ENCODE peak calls at places on chromosomes 4 and X, in four cellular contexts. One of them, this sample, is unnamed.

GRCh38 chr4:138910914-138911336 is 104.7 kb upstream of the NOCT start:
- DNase-seq in prostate gland: peak
- DNase-seq in fibroblast of lung: peak
- DNase-seq in upper lobe of right lung: peak
- DNase-seq in this sample: peak

GRCh38 chr4:74439952-74440351 is 5.0 kb upstream of the AREG start:
- DNase-seq in prostate gland: no peak
- DNase-seq in fibroblast of lung: no peak
- DNase-seq in upper lobe of right lung: no peak
- DNase-seq in this sample: no peak

GRCh38 chrX:69073721-69074120 is 91.5 kb downstream of the PJA1 start:
- DNase-seq in prostate gland: no peak
- DNase-seq in fibroblast of lung: no peak
- DNase-seq in upper lobe of right lung: no peak
- DNase-seq in this sample: no peak

GRCh38 chrX:318739-319578 is at the start of gene GTPBP6:
- DNase-seq in prostate gland: peak
- DNase-seq in fibroblast of lung: peak
- DNase-seq in upper lobe of right lung: peak
- DNase-seq in this sample: peak

GRCh38 chrX:2627272-2627867 is 63.7 kb upstream of the CD99 start:
- DNase-seq in prostate gland: peak
- DNase-seq in fibroblast of lung: peak
- DNase-seq in upper lobe of right lung: no peak
- DNase-seq in this sample: no peak

GRCh38 chrX:40009890-40010289 is 87.9 kb downstream of the BCOR start:
- DNase-seq in prostate gland: no peak
- DNase-seq in fibroblast of lung: no peak
- DNase-seq in upper lobe of right lung: no peak
- DNase-seq in this sample: no peak

GRCh38 chrX:34300871-34301270 is 168.8 kb upstream of the FAM47A start:
- DNase-seq in prostate gland: peak
- DNase-seq in fibroblast of lung: peak
- DNase-seq in upper lobe of right lung: no peak
- DNase-seq in this sample: no peak

GRCh38 chr4:143701365-143701764 is 890 bp upstream of the FREM3 start:
- DNase-seq in prostate gland: no peak
- DNase-seq in fibroblast of lung: no peak
- DNase-seq in upper lobe of right lung: no peak
- DNase-seq in this sample: no peak

GRCh38 chr4:120232050-120232449 is 165.4 kb upstream of the MAD2L1 start:
- DNase-seq in prostate gland: no peak
- DNase-seq in fibroblast of lung: peak
- DNase-seq in upper lobe of right lung: no peak
- DNase-seq in this sample: no peak

GRCh38 chr4:121155893-121156292 is 8.2 kb downstream of the TNIP3 start:
- DNase-seq in prostate gland: no peak
- DNase-seq in fibroblast of lung: peak
- DNase-seq in upper lobe of right lung: no peak
- DNase-seq in this sample: peak

DNA sequence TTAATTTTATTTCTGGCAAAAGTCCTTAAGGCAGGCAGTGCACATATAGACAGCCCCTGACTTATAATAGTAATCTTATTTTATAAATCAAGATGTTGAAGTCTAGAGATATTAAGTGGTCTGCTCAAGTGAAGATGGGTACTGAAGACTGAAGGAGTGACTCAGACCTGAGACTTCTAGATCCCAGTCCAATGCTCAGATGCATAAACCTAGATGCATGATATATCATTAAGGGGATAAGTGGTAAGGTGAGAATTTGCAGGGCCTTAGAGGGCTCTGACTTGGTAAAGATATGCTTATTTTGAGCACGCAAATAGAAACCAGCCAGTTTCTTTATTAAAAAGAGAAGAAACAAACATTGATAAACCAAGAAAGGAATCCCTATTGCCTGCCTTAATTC is 42.9 kb downstream of the SLC9A7 start:
- DNase-seq in prostate gland: no peak
- DNase-seq in fibroblast of lung: no peak
- DNase-seq in upper lobe of right lung: no peak
- DNase-seq in this sample: no peak
- H3K4me3 ChIP-seq in prostate gland: no peak
- H3K4me3 ChIP-seq in fibroblast of lung: no peak
- H3K4me3 ChIP-seq in upper lobe of right lung: no peak
- H3K4me3 ChIP-seq in this sample: no peak

GRCh38 chr4:162681212-162681611 is 485.5 kb downstream of the NAF1 start:
- DNase-seq in prostate gland: no peak
- DNase-seq in fibroblast of lung: no peak
- DNase-seq in upper lobe of right lung: no peak
- DNase-seq in this sample: no peak
- H3K4me3 ChIP-seq in prostate gland: no peak
- H3K4me3 ChIP-seq in fibroblast of lung: no peak
- H3K4me3 ChIP-seq in upper lobe of right lung: no peak
- H3K4me3 ChIP-seq in this sample: no peak

GRCh38 chr4:78656968-78657445 is 105.4 kb downstream of the ANXA3 start:
- DNase-seq in prostate gland: no peak
- DNase-seq in fibroblast of lung: peak
- DNase-seq in upper lobe of right lung: no peak
- DNase-seq in this sample: no peak
- H3K4me3 ChIP-seq in prostate gland: no peak
- H3K4me3 ChIP-seq in fibroblast of lung: no peak
- H3K4me3 ChIP-seq in upper lobe of right lung: no peak
- H3K4me3 ChIP-seq in this sample: no peak

DNA sequence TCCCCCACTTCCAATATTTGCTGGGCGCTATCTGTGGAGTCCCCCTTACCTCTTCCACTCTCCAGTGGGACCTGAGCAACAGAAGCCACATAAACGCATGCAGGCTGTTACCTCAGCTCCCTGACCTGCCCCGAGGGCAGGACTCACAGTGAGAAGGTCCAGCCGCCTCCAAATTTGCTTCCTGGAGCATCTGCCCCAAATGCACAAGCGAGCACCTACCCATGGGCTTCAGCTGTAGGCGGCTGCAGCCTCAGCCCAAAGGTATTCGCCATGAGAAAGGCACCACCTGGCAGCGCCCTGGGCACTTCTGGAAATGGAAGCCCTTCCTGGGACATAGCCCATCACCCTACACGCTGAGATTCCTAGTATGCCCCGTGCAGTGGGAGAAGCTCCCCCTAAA is 23.4 kb downstream of the SPACA5 start:
- DNase-seq in prostate gland: no peak
- DNase-seq in fibroblast of lung: no peak
- DNase-seq in upper lobe of right lung: no peak
- DNase-seq in this sample: no peak
- H3K4me3 ChIP-seq in prostate gland: no peak
- H3K4me3 ChIP-seq in fibroblast of lung: no peak
- H3K4me3 ChIP-seq in upper lobe of right lung: no peak
- H3K4me3 ChIP-seq in this sample: no peak

DNA sequence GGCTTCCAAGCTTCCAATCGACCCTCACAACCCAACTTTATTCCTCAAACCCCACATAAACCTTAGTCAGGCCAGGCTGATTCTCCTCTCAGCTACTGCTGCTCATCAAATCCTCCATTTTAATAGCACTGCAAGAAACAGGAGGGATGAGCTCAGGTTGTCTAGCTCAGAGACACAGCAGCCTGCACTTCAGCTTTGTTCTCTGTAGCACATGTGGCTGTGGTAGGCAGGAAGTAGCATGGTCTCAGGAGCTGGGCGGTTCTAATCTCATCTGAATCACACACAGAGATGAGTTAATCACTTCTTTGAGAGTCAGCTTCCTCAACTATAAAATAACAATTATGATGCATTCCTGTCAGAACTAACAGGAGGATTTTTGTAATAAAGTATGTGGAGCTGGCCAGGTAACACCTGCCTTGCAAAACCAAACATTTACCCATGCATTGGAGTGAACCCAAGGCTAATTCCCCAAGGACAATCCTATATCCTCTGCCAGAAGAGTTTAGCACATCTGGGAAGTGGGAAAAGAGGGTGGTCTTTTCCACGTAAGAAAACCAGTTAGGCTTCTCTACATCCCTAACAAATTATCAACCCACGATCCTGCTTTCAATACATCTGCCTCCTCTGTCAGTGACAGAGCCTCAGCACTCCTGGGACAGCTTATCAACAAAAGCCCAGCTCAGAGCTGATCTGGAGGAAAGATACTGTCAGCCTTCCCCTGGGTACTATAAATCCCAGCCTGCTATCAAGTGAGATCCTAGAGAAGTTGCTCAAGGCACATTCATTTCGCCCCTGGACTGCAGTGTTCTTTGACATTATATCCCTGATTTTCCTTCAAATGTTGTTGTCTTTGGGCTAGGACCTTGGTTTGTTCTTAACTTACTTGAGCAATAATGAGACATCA is 32.8 kb downstream of the ELOVL6 start:
- DNase-seq in prostate gland: no peak
- DNase-seq in fibroblast of lung: peak
- DNase-seq in upper lobe of right lung: no peak
- DNase-seq in this sample: peak
- H3K4me3 ChIP-seq in prostate gland: no peak
- H3K4me3 ChIP-seq in fibroblast of lung: no peak
- H3K4me3 ChIP-seq in upper lobe of right lung: no peak
- H3K4me3 ChIP-seq in this sample: no peak

GRCh38 chr4:5712931-5713330 is 1.9 kb downstream of the EVC start:
- DNase-seq in prostate gland: no peak
- DNase-seq in fibroblast of lung: no peak
- DNase-seq in upper lobe of right lung: no peak
- DNase-seq in this sample: no peak
- H3K4me3 ChIP-seq in prostate gland: no peak
- H3K4me3 ChIP-seq in fibroblast of lung: no peak
- H3K4me3 ChIP-seq in upper lobe of right lung: no peak
- H3K4me3 ChIP-seq in this sample: no peak